ENCODE peak calls at places on chromosome 9, in seven cellular contexts. M is left colon; K is activated effector memory CD4-positive, alpha-beta T cell treated with Interleukin-2 at 50 U/mL for 16 hours; V is lower lobe of right lung; Y is germinal center; B is GM12891; H is NCI-H2081. D is an unnamed sample.

GRCh38 chr9:99834474-99834873 is 12.8 kb downstream of the NR4A3 start:
- DNase-seq in V (no peak), M (no peak), B (no peak), H (no peak), K (no peak), Y (no peak), D (no peak)

GRCh38 chr9:1759009-1759408 is 256.1 kb upstream of the SMARCA2 start:
- DNase-seq in K (no peak), M (peak), V (no peak), B (peak), H (no peak), Y (peak), D (no peak)

GRCh38 chr9:38656896-38657295 is 36.5 kb upstream of the ANKRD18A start:
- DNase-seq in Y (no peak), V (no peak), M (no peak), H (no peak), B (no peak), K (no peak), D (no peak)

GRCh38 chr9:135239100-135239768 is 151.8 kb downstream of the OLFM1 start:
- DNase-seq in V (peak), B (no peak), K (no peak), Y (no peak), H (no peak), M (no peak), D (no peak)

GRCh38 chr9:121233906-121234901 is 32.5 kb upstream of the RAB14 start:
- DNase-seq in H (no peak), V (no peak), K (no peak), B (no peak), M (no peak), Y (no peak), D (no peak)

GRCh38 chr9:125268394-125269013 is 6.9 kb downstream of the GAPVD1 start:
- DNase-seq in B (no peak), K (no peak), H (no peak), V (no peak), Y (no peak), M (no peak), D (no peak)

GRCh38 chr9:36456480-36457115 is 56.5 kb upstream of the RNF38 start:
- DNase-seq in V (no peak), Y (no peak), K (no peak), H (no peak), M (no peak), B (no peak), D (no peak)

GRCh38 chr9:7273575-7273974 is 515.8 kb downstream of the KDM4C start:
- DNase-seq in M (no peak), Y (no peak), V (no peak), B (no peak), K (no peak), H (no peak), D (no peak)

GRCh38 chr9:84140535-84141101 is 160.0 kb downstream of the RMI1 start:
- DNase-seq in V (no peak), K (no peak), M (peak), B (no peak), H (peak), Y (peak), D (no peak)

GRCh38 chr9:128190516-128191405 is 611 bp downstream of the CIZ1 start:
- DNase-seq in Y (no peak), V (no peak), B (no peak), M (no peak), H (no peak), K (peak), D (no peak)

GRCh38 chr9:131636593-131636992 is 91.3 kb downstream of the PRRT1B start:
- DNase-seq in K (no peak), V (no peak), H (no peak), B (no peak), M (no peak), Y (no peak), D (no peak)

GRCh38 chr9:113350937-113351336 is 1.6 kb downstream of the BSPRY start:
- DNase-seq in M (no peak), H (no peak), B (no peak), Y (peak), V (no peak), K (no peak), D (peak)

GRCh38 chr9:14096182-14096922 is 217.6 kb downstream of the NFIB start:
- DNase-seq in Y (no peak), H (peak), B (no peak), K (no peak), M (no peak), V (no peak), D (no peak)

GRCh38 chr9:112890106-112891081 is at the start of gene SLC46A2:
- DNase-seq in V (peak), K (no peak), H (no peak), M (peak), Y (no peak), B (no peak), D (no peak)

GRCh38 chr9:122122903-122123632 is 30.0 kb upstream of the TTLL11 start:
- DNase-seq in V (peak), Y (peak), M (peak), B (peak), H (peak), K (peak), D (peak)

D was measured in T-helper 2 cell.